ENCODE peak calls at places on chromosomes 1 and 21, in seven cellular contexts. U is activated CD4-positive, alpha-beta T cell treated with anti-CD3 and anti-CD28 coated beads, Interleukin-2, amount 10 ng/mL, durations not matched to agents 7 days and 5 days; M is stimulated activated CD8-positive, alpha-beta memory T cell treated with anti-CD3 and anti-CD28 coated beads, Interleukin-15, amount 100 ng/mL, for 4 hours; R is bronchial epithelial cell; E is HuH-7.5; V is endothelial cell of umbilical vein; A is NCI-H510A. D is an unnamed sample.

GRCh38 chr1:164561007-164561406 is 2.0 kb downstream of the PBX1 start:
- DNase-seq in U (no peak), M (no peak), R (peak; percentile 46), E (no peak), V (peak; percentile 54), A (no peak), D (no peak)

GRCh38 chr21:31921079-31921478 is 48.3 kb downstream of the HUNK start:
- DNase-seq in U (no peak), M (no peak), R (peak; percentile 37), E (no peak), V (no peak), A (no peak), D (no peak)

GRCh38 chr1:239816090-239816812 is 275.4 kb upstream of the FMN2 start:
- DNase-seq in U (no peak), M (no peak), R (peak; percentile 77), E (peak; percentile 31), V (no peak), A (no peak), D (no peak)

GRCh38 chr1:184524248-184524647 is 137.4 kb downstream of the C1orf21 start:
- DNase-seq in U (no peak), M (no peak), R (peak; percentile 38), E (no peak), V (no peak), A (no peak), D (no peak)

GRCh38 chr1:28914228-28915035 is at the start of gene EPB41:
- DNase-seq in U (peak; percentile 94), M (peak; percentile 78), R (peak; percentile 70), E (peak; percentile 93), V (peak; percentile 95), A (peak; percentile 87), D (peak; percentile 84)

GRCh38 chr1:66283583-66284041 is 250.3 kb upstream of the SGIP1 start:
- DNase-seq in U (peak; percentile 35), M (no peak), R (peak; percentile 81), E (no peak), V (no peak), A (no peak), D (no peak)

GRCh38 chr1:101567582-101568189 is 330.9 kb downstream of the S1PR1 start:
- DNase-seq in U (peak; percentile 54), M (peak; percentile 8), R (peak; percentile 13), E (peak; percentile 6), V (peak; percentile 42), A (no peak), D (peak; percentile 20)

GRCh38 chr1:234610582-234611152 is 689 bp upstream of the IRF2BP2 start:
- DNase-seq in U (peak; percentile 88), M (peak; percentile 85), R (peak; percentile 84), E (peak; percentile 97), V (peak; percentile 95), A (peak; percentile 95), D (peak; percentile 89)

GRCh38 chr1:67144696-67145095 is 9.9 kb upstream of the C1orf141 start:
- DNase-seq in U (peak; percentile 35), M (no peak), R (no peak), E (no peak), V (no peak), A (no peak), D (no peak)

GRCh38 chr1:89545264-89546038 is 20.8 kb downstream of the LRRC8B start:
- DNase-seq in U (peak; percentile 16), M (peak; percentile 41), R (peak; percentile 91), E (no peak), V (peak; percentile 95), A (no peak), D (peak; percentile 65)